ENCODE peak calls at places on chromosomes 4 and X, in seven cellular contexts. P, X, R, E, O, L and A are unnamed samples.

GRCh38 chrX:21590012-21590776 is 67.9 kb downstream of the KLHL34 start:
- DNase-seq in L (no peak), E (no peak), O (no peak), X (no peak), P (no peak), R (no peak), A (no peak)

GRCh38 chr4:139129206-139129605 is 47.8 kb downstream of the ELF2 start:
- DNase-seq in R (no peak), O (no peak), L (no peak), P (no peak), X (no peak), E (no peak), A (no peak)

GRCh38 chrX:155065035-155065734 is 5.8 kb downstream of the CMC4 start:
- DNase-seq in X (no peak), R (no peak), O (no peak), L (no peak), P (no peak), E (no peak), A (no peak)

GRCh38 chrX:55787063-55787462 is 69.5 kb downstream of the RRAGB start:
- DNase-seq in X (no peak), R (no peak), L (no peak), O (no peak), P (no peak), E (no peak), A (no peak)

GRCh38 chrX:139121616-139122286 is 408.8 kb upstream of the F9 start:
- DNase-seq in E (no peak), P (no peak), X (no peak), L (no peak), O (no peak), R (no peak), A (no peak)

GRCh38 chrX:9609987-9610386 is 145.1 kb downstream of the TBL1X start:
- DNase-seq in R (no peak), E (no peak), L (no peak), O (no peak), X (no peak), P (no peak), A (no peak)

GRCh38 chr4:95428216-95429085 is 120.3 kb downstream of the UNC5C start:
- DNase-seq in R (no peak), O (no peak), X (no peak), L (no peak), P (peak), E (no peak), A (no peak)

GRCh38 chr4:13327991-13328390 is 156.1 kb downstream of the RAB28 start:
- DNase-seq in O (no peak), L (no peak), P (no peak), X (no peak), E (no peak), R (no peak), A (no peak)

GRCh38 chr4:188976644-188977115 is 837.4 kb downstream of the TRIML1 start:
- DNase-seq in L (no peak), O (no peak), P (no peak), E (no peak), X (no peak), R (peak), A (peak)

GRCh38 chr4:108370291-108370690 is 201.6 kb upstream of the LEF1 start:
- DNase-seq in P (no peak), X (no peak), E (no peak), O (no peak), L (no peak), R (no peak), A (no peak)

GRCh38 chrX:69231903-69232302 is 66.7 kb upstream of the PJA1 start:
- DNase-seq in O (no peak), E (no peak), X (no peak), R (no peak), L (no peak), P (no peak), A (no peak)

GRCh38 chr4:87856816-87857215 is 24.0 kb downstream of the MEPE start:
- DNase-seq in R (no peak), X (no peak), E (no peak), L (no peak), O (peak), P (no peak), A (no peak)

GRCh38 chr4:159010563-159011260 is 92.2 kb upstream of the RAPGEF2 start:
- DNase-seq in R (no peak), X (no peak), E (no peak), O (peak), L (no peak), P (no peak), A (peak)

GRCh38 chr4:53061467-53061866 is 199.3 kb downstream of the RASL11B start:
- DNase-seq in P (no peak), O (no peak), E (no peak), R (no peak), X (no peak), L (no peak), A (no peak)

GRCh38 chr4:175790067-175790466 is 22.0 kb downstream of the GPM6A start:
- DNase-seq in R (no peak), L (no peak), X (no peak), E (no peak), O (no peak), P (no peak), A (no peak)

GRCh38 chr4:55784747-55785146 is 34.8 kb upstream of the EXOC1L start:
- DNase-seq in L (no peak), E (no peak), X (no peak), R (no peak), O (no peak), P (no peak), A (no peak)

GRCh38 chr4:1043658-1044468 is 32.4 kb downstream of the FGFRL1 start:
- DNase-seq in R (peak), O (peak), X (peak), E (peak), P (no peak), L (no peak), A (no peak)

GRCh38 chr4:36243355-36244256 is 708 bp downstream of the ARAP2 start:
- DNase-seq in P (peak), R (no peak), E (no peak), X (no peak), L (no peak), O (no peak), A (peak)

GRCh38 chrX:124940536-124940935 is 379.1 kb upstream of the TEX13C start:
- DNase-seq in P (no peak), E (no peak), L (no peak), X (no peak), R (no peak), O (no peak), A (no peak)

GRCh38 chr4:22473268-22473667 is 42.6 kb downstream of the ADGRA3 start:
- DNase-seq in L (no peak), X (no peak), P (no peak), R (no peak), E (no peak), O (no peak), A (no peak)

GRCh38 chrX:119729408-119730201 is 28.8 kb upstream of the SOWAHD start:
- DNase-seq in O (peak), R (peak), L (peak), P (peak), E (peak), X (peak), A (peak)

GRCh38 chr4:53748328-53748772 is 157.1 kb upstream of the LNX1 start:
- DNase-seq in P (no peak), E (no peak), X (no peak), O (no peak), L (peak), R (no peak), A (no peak)

GRCh38 chr4:181548873-181549541 is 694.2 kb upstream of the TENM3 start:
- DNase-seq in P (no peak), E (peak), L (no peak), O (peak), R (peak), X (no peak), A (no peak)

GRCh38 chrX:50988649-50989048 is 78.1 kb downstream of the BMP15 start:
- DNase-seq in X (peak), R (no peak), E (no peak), L (no peak), P (peak), O (no peak), A (peak)

GRCh38 chr4:37641886-37642849 is 44.0 kb downstream of the RELL1 start:
- DNase-seq in P (no peak), R (no peak), O (peak), X (no peak), L (no peak), E (no peak), A (no peak)

GRCh38 chrX:111671668-111672067 is 9.3 kb upstream of the ALG13 start:
- DNase-seq in L (no peak), R (no peak), P (no peak), X (no peak), O (no peak), E (no peak), A (no peak)

GRCh38 chrX:141814213-141814857 is 23.8 kb upstream of the MAGEC3 start:
- DNase-seq in R (no peak), O (no peak), L (no peak), X (no peak), E (no peak), P (no peak), A (no peak)

GRCh38 chr4:172141025-172141424 is 327.8 kb downstream of the GALNTL6 start:
- DNase-seq in R (no peak), E (no peak), X (no peak), L (no peak), O (no peak), P (no peak), A (no peak)

GRCh38 chr4:88130544-88131305 is 27.7 kb downstream of the ABCG2 start:
- DNase-seq in R (no peak), E (no peak), L (no peak), O (no peak), P (no peak), X (no peak), A (no peak)

GRCh38 chrX:30308263-30309138 is 689 bp downstream of the NR0B1 start:
- DNase-seq in P (peak), O (no peak), X (no peak), L (no peak), R (no peak), E (no peak), A (no peak)

GRCh38 chr4:15938182-15938581 is 358 bp downstream of the FGFBP1 start:
- DNase-seq in L (no peak), O (no peak), X (no peak), E (peak), P (no peak), R (no peak), A (peak)
- TF ChIP-seq JUND in L (no peak), O (no peak), X (no peak), E (no peak), P (no peak), R (no peak), A (no peak)

DNA sequence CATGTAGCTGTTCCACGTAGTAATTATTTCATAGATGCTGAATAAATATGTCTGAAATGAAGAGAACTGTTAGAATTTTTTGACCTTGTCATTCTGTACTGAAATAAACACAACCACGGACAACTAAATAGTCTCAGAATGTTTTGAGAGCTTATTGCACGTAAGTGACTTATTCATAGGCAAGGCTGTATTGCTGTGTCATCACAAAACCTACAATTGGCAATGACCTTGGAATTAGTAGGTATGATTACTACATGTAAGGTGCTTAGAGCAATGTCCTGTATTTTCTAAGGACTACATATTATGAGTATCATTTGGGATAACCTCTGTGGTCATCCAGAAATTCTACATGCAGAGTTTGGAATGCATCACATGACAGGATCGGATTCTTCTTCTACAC is 237.2 kb upstream of the PUDP start:
- DNase-seq in L (no peak), E (no peak), P (no peak), R (no peak), X (no peak), O (no peak), A (no peak)
- TF ChIP-seq JUND in L (no peak), E (no peak), P (no peak), R (no peak), X (no peak), O (no peak), A (no peak)

GRCh38 chrX:78024349-78025108 is 55.1 kb upstream of the PGAM4 start:
- DNase-seq in P (peak), R (no peak), X (peak), O (peak), E (peak), L (no peak), A (peak)
- TF ChIP-seq JUND in P (no peak), R (no peak), X (no peak), O (no peak), E (no peak), L (no peak), A (no peak)

DNA sequence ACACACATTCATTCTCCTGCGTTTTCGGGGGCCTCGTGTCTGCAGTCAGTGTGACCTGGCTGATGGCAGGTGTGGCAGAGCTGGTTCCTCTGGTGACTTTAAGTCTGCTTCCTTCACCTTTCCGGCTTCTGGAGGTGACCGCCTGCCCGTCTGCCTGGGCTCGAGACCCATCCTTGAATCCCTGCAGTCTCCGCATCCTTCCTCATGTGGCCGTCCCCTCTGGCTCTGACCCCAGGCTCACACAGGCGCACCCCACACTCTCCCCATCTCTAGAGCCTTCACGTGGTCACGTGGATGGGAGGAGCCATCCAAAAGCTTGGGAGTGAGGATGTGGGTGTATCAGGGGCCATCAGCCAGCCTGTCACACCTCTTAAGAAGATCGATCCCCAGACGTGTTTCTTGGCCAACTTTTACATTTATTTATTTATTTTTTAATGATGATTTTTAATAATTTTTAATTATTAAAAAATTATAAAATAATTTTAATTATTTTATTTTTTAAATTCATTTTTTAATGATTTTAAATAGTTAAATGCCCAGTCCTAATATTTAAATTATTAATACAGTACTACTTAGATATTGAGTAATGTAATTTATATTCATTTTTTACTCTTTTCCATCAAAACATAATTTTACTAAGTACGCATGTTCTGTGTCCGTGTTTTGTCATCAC is 20.9 kb downstream of the RGS12 start:
- DNase-seq in P (no peak), O (no peak), X (no peak), E (no peak), R (no peak), L (no peak), A (no peak)
- TF ChIP-seq JUND in P (no peak), O (no peak), X (no peak), E (no peak), R (no peak), L (no peak), A (no peak)

GRCh38 chrX:130083107-130083490 is 27.2 kb downstream of the ELF4 start:
- DNase-seq in R (no peak), P (no peak), L (no peak), E (no peak), X (peak), O (no peak), A (no peak)

GRCh38 chrX:130084651-130085237 is 25.6 kb downstream of the ELF4 start:
- DNase-seq in L (peak), R (no peak), E (no peak), X (peak), P (no peak), O (no peak), A (no peak)

GRCh38 chrX:130085551-130085986 is 24.7 kb downstream of the ELF4 start:
- DNase-seq in P (no peak), X (no peak), O (no peak), E (no peak), R (no peak), L (no peak), A (no peak)

GRCh38 chrX:130083656-130084382 is 26.5 kb downstream of the ELF4 start:
- DNase-seq in P (no peak), X (peak), O (no peak), R (no peak), L (no peak), E (no peak), A (no peak)

GRCh38 chrX:130086414-130087207 is 23.7 kb downstream of the ELF4 start:
- DNase-seq in P (no peak), L (no peak), O (no peak), R (no peak), E (no peak), X (no peak), A (no peak)
- TF ChIP-seq JUND in P (no peak), L (no peak), O (no peak), R (no peak), E (no peak), X (no peak), A (no peak)

GRCh38 chrX:40154853-40155616 is 57.3 kb upstream of the BCOR start:
- DNase-seq in P (peak), R (no peak), E (no peak), O (peak), L (no peak), X (peak), A (peak)
- TF ChIP-seq JUND in P (no peak), R (no peak), E (no peak), O (no peak), L (no peak), X (peak), A (no peak)

GRCh38 chrX:105063743-105064142 is 156.8 kb downstream of the TEX13A start:
- DNase-seq in O (no peak), R (no peak), P (no peak), X (no peak), E (no peak), L (no peak), A (no peak)
- TF ChIP-seq JUND in O (no peak), R (no peak), P (no peak), X (no peak), E (no peak), L (no peak), A (no peak)